ENCODE peak calls at places on chromosomes 5 and 9, in five cellular contexts. Y, S, D, J and M are unnamed samples.

GRCh38 chr9:116546711-116547581 is 140.2 kb upstream of the TRIM32 start:
- DNase-seq in Y (no peak), S (no peak), D (no peak), J (no peak), M (peak; percentile 65)

GRCh38 chr5:94969174-94969573 is 315.7 kb downstream of the MCTP1 start:
- DNase-seq in Y (peak; percentile 51), S (peak; percentile 28), D (peak; percentile 29), J (peak; percentile 10), M (peak; percentile 36)

GRCh38 chr5:17154211-17154996 is 63.0 kb upstream of the BASP1 start:
- DNase-seq in Y (peak; percentile 99), S (no peak), D (peak; percentile 37), J (no peak), M (peak; percentile 91)

GRCh38 chr9:74960548-74960947 is 7.8 kb upstream of the C9orf40 start:
- DNase-seq in Y (peak; percentile 68), S (no peak), D (no peak), J (no peak), M (peak; percentile 92)

GRCh38 chr5:7815757-7816534 is 35.0 kb downstream of the CFAP90 start:
- DNase-seq in Y (peak; percentile 83), S (peak; percentile 63), D (peak; percentile 92), J (peak; percentile 66), M (peak; percentile 81)

GRCh38 chr9:29214702-29215248 is 1641.5 kb upstream of the C9orf72 start:
- DNase-seq in Y (no peak), S (no peak), D (peak; percentile 47), J (no peak), M (no peak)

GRCh38 chr9:33623658-33624586 is 99.9 kb downstream of the ANKRD18B start:
- DNase-seq in Y (peak; percentile 88), S (peak; percentile 81), D (peak; percentile 83), J (peak; percentile 82), M (peak; percentile 75)

GRCh38 chr9:121599872-121600585 is 51.4 kb upstream of the DAB2IP start:
- DNase-seq in Y (no peak), S (no peak), D (peak; percentile 50), J (no peak), M (peak; percentile 17)

GRCh38 chr9:99051851-99052250 is 53.1 kb upstream of the TGFBR1 start:
- DNase-seq in Y (no peak), S (no peak), D (no peak), J (no peak), M (no peak)

GRCh38 chr5:57262533-57262932 is 88.7 kb downstream of the GPBP1 start:
- DNase-seq in Y (no peak), S (no peak), D (no peak), J (no peak), M (peak; percentile 9)

GRCh38 chr5:96074460-96075254 is 113.0 kb upstream of the ELL2 start:
- DNase-seq in Y (no peak), S (no peak), D (no peak), J (no peak), M (no peak)

GRCh38 chr5:66675369-66675768 is 79.2 kb downstream of the MAST4 start:
- DNase-seq in Y (no peak), S (no peak), D (no peak), J (no peak), M (no peak)

GRCh38 chr9:90053027-90053426 is 448.2 kb downstream of the GADD45G start:
- DNase-seq in Y (peak; percentile 9), S (peak; percentile 18), D (no peak), J (peak; percentile 16), M (no peak)

GRCh38 chr9:17065062-17065461 is 69.8 kb upstream of the CNTLN start:
- DNase-seq in Y (peak; percentile 71), S (no peak), D (no peak), J (no peak), M (no peak)

GRCh38 chr9:6330958-6331634 is 2.9 kb downstream of the TPD52L3 start:
- DNase-seq in Y (no peak), S (no peak), D (no peak), J (no peak), M (peak; percentile 9)

GRCh38 chr9:70761139-70761538 is 346.7 kb upstream of the KLF9 start:
- DNase-seq in Y (no peak), S (no peak), D (no peak), J (no peak), M (no peak)

GRCh38 chr9:138022121-138022741 is 144.6 kb downstream of the CACNA1B start:
- DNase-seq in Y (peak; percentile 34), S (peak; percentile 40), D (peak; percentile 84), J (peak; percentile 11), M (peak; percentile 21)

GRCh38 chr5:89948977-89949376 is 460.6 kb downstream of the CETN3 start:
- DNase-seq in Y (no peak), S (no peak), D (no peak), J (no peak), M (no peak)

GRCh38 chr5:33601881-33602280 is 161.1 kb downstream of the TARS1 start:
- DNase-seq in Y (no peak), S (no peak), D (peak; percentile 61), J (no peak), M (no peak)

GRCh38 chr5:9545959-9546851 is at the start of gene SEMA5A:
- DNase-seq in Y (peak; percentile 69), S (no peak), D (peak; percentile 90), J (peak; percentile 78), M (peak; percentile 86)

GRCh38 chr5:106523842-106524241 is 1146.9 kb downstream of the EFNA5 start:
- DNase-seq in Y (peak; percentile 62), S (no peak), D (no peak), J (no peak), M (no peak)

GRCh38 chr9:33676746-33677505 is 118.4 kb upstream of the PRSS3 start:
- DNase-seq in Y (peak; percentile 25), S (no peak), D (peak; percentile 76), J (peak; percentile 34), M (peak; percentile 59)

GRCh38 chr5:52043543-52043942 is 660.3 kb downstream of the ISL1 start:
- DNase-seq in Y (no peak), S (no peak), D (no peak), J (peak; percentile 75), M (no peak)

GRCh38 chr5:88785396-88786216 is 97.4 kb downstream of the MEF2C start:
- DNase-seq in Y (peak; percentile 95), S (peak; percentile 96), D (peak; percentile 9), J (no peak), M (peak; percentile 98)

GRCh38 chr5:80182802-80183645 is 72.8 kb downstream of the SERINC5 start:
- DNase-seq in Y (no peak), S (no peak), D (peak; percentile 35), J (no peak), M (no peak)

GRCh38 chr5:88045931-88046461 is 222.6 kb downstream of the TMEM161B start:
- DNase-seq in Y (peak; percentile 67), S (no peak), D (peak; percentile 39), J (no peak), M (no peak)

GRCh38 chr9:122849546-122849945 is 21.2 kb upstream of the PDCL start:
- DNase-seq in Y (no peak), S (no peak), D (no peak), J (no peak), M (no peak)

GRCh38 chr5:61582887-61583286 is 250.8 kb downstream of the ZSWIM6 start:
- DNase-seq in Y (no peak), S (no peak), D (no peak), J (no peak), M (no peak)

GRCh38 chr9:123373941-123374340 is 17.9 kb downstream of the CRB2 start:
- DNase-seq in Y (no peak), S (no peak), D (peak; percentile 95), J (no peak), M (no peak)

GRCh38 chr9:136353757-136354488 is 9.6 kb downstream of the DNLZ start:
- DNase-seq in Y (no peak), S (no peak), D (no peak), J (no peak), M (no peak)

GRCh38 chr9:134227451-134228411 is 63.4 kb upstream of the RNU6ATAC start:
- DNase-seq in Y (no peak), S (no peak), D (peak; percentile 34), J (no peak), M (no peak)

GRCh38 chr5:159412284-159413046 is 82.2 kb upstream of the IL12B start:
- DNase-seq in Y (no peak), S (no peak), D (no peak), J (no peak), M (no peak)

DNA sequence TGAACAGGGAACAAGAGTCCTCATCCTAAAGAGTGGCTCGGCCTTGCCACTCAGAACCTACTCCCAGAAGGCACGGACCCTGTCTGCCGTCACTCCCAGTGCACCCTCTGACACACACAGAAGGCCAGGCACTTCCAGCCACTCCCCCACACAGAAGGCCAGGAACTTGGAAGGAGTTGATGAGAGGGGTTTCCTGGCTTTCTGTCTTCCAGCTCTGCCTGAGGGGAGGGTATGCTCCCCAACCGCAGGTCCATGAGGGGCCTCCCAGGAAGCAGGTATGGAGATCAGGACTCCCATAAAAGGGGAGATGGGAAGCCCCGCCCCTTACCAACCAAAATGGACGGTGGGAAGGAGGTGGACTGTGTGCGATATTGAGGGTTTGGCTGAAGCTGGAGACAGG is 247.6 kb upstream of the IRX4 start:
- DNase-seq in Y (no peak), S (no peak), D (no peak), J (no peak), M (no peak)
- TF ChIP-seq EZH2phosphoT487 in Y (no peak), S (no peak), D (no peak), J (no peak), M (no peak)

GRCh38 chr5:132012385-132013005 is 1.0 kb upstream of the ACSL6 start:
- DNase-seq in Y (peak; percentile 22), S (no peak), D (peak; percentile 87), J (peak; percentile 24), M (peak; percentile 72)
- TF ChIP-seq EZH2 in Y (no peak), S (no peak), D (peak; percentile 6), J (no peak), M (no peak)

GRCh38 chr9:107727113-107727780 is 237.7 kb upstream of the KLF4 start:
- DNase-seq in Y (no peak), S (no peak), D (no peak), J (no peak), M (peak; percentile 73)
- H3K9ac ChIP-seq in Y (no peak overlapping the region), S (no peak overlapping the region), D (no peak overlapping the region), J (no peak overlapping the region), M (peak overlapping the region; percentile 48)

GRCh38 chr5:98453309-98453708 is 320.2 kb upstream of the RGMB start:
- DNase-seq in Y (no peak), S (no peak), D (no peak), J (no peak), M (no peak)

GRCh38 chr5:98458004-98458403 is 315.5 kb upstream of the RGMB start:
- DNase-seq in Y (peak; percentile 12), S (no peak), D (no peak), J (no peak), M (peak; percentile 92)

GRCh38 chr5:98455660-98456059 is 317.8 kb upstream of the RGMB start:
- DNase-seq in Y (peak; percentile 10), S (no peak), D (no peak), J (no peak), M (peak; percentile 77)

GRCh38 chr5:98454904-98455303 is 318.6 kb upstream of the RGMB start:
- DNase-seq in Y (peak; percentile 97), S (peak; percentile 0), D (no peak), J (no peak), M (peak; percentile 98)

GRCh38 chr5:98454407-98454806 is 319.1 kb upstream of the RGMB start:
- DNase-seq in Y (peak; percentile 12), S (no peak), D (no peak), J (no peak), M (peak; percentile 82)
- TF ChIP-seq EZH2phosphoT487 in Y (no peak), S (no peak), D (no peak), J (no peak), M (no peak)